ENCODE peak calls at places on chromosomes 4 and X, in nine cellular contexts. One of them, this sample, is unnamed.

GRCh38 chrX:109783712-109784109 is 50.7 kb upstream of the ACSL4 start:
- DNase-seq in NCI-H1092: no peak
- DNase-seq in GM06990: no peak
- DNase-seq in GM04503: no peak
- DNase-seq in heart right ventricle: no peak
- DNase-seq in SK-N-SH: no peak
- DNase-seq in HTR-8/SVneo: no peak
- DNase-seq in T-helper 9 cell: no peak
- DNase-seq in activated T-helper 1 cell treated with anti-CD3 and anti-CD28 coated beads, Interleukin-2, amount 50 U/mL, for 16 hours: no peak
- DNase-seq in this sample: no peak

GRCh38 chrX:53073115-53073581 is 9.0 kb upstream of the TSPYL2 start:
- DNase-seq in NCI-H1092: peak
- DNase-seq in heart right ventricle: no peak
- DNase-seq in GM04503: no peak
- DNase-seq in T-helper 9 cell: no peak
- DNase-seq in SK-N-SH: no peak
- DNase-seq in activated T-helper 1 cell treated with anti-CD3 and anti-CD28 coated beads, Interleukin-2, amount 50 U/mL, for 16 hours: no peak
- DNase-seq in HTR-8/SVneo: no peak
- DNase-seq in GM06990: no peak
- DNase-seq in this sample: no peak

GRCh38 chr4:17981063-17981462 is 40.5 kb downstream of the LCORL start:
- DNase-seq in GM06990: no peak
- DNase-seq in T-helper 9 cell: no peak
- DNase-seq in NCI-H1092: no peak
- DNase-seq in HTR-8/SVneo: no peak
- DNase-seq in GM04503: no peak
- DNase-seq in activated T-helper 1 cell treated with anti-CD3 and anti-CD28 coated beads, Interleukin-2, amount 50 U/mL, for 16 hours: no peak
- DNase-seq in heart right ventricle: no peak
- DNase-seq in SK-N-SH: no peak
- DNase-seq in this sample: no peak

GRCh38 chr4:78599931-78600375 is 48.4 kb downstream of the ANXA3 start:
- DNase-seq in GM04503: no peak
- DNase-seq in GM06990: no peak
- DNase-seq in HTR-8/SVneo: no peak
- DNase-seq in activated T-helper 1 cell treated with anti-CD3 and anti-CD28 coated beads, Interleukin-2, amount 50 U/mL, for 16 hours: no peak
- DNase-seq in SK-N-SH: peak
- DNase-seq in NCI-H1092: no peak
- DNase-seq in heart right ventricle: peak
- DNase-seq in T-helper 9 cell: no peak
- DNase-seq in this sample: no peak

GRCh38 chrX:103687073-103687695 is 685 bp upstream of the MORF4L2 start:
- DNase-seq in activated T-helper 1 cell treated with anti-CD3 and anti-CD28 coated beads, Interleukin-2, amount 50 U/mL, for 16 hours: peak
- DNase-seq in GM06990: peak
- DNase-seq in GM04503: no peak
- DNase-seq in NCI-H1092: peak
- DNase-seq in T-helper 9 cell: peak
- DNase-seq in heart right ventricle: peak
- DNase-seq in HTR-8/SVneo: peak
- DNase-seq in SK-N-SH: peak
- DNase-seq in this sample: peak

GRCh38 chrX:96837808-96838207 is 45.9 kb upstream of the RPA4 start:
- DNase-seq in GM06990: no peak
- DNase-seq in NCI-H1092: no peak
- DNase-seq in SK-N-SH: no peak
- DNase-seq in heart right ventricle: no peak
- DNase-seq in HTR-8/SVneo: no peak
- DNase-seq in T-helper 9 cell: no peak
- DNase-seq in GM04503: no peak
- DNase-seq in activated T-helper 1 cell treated with anti-CD3 and anti-CD28 coated beads, Interleukin-2, amount 50 U/mL, for 16 hours: no peak
- DNase-seq in this sample: no peak

GRCh38 chr4:186775867-186776266 is 52.2 kb upstream of the FAT1 start:
- DNase-seq in T-helper 9 cell: no peak
- DNase-seq in NCI-H1092: no peak
- DNase-seq in HTR-8/SVneo: no peak
- DNase-seq in GM06990: no peak
- DNase-seq in heart right ventricle: no peak
- DNase-seq in SK-N-SH: no peak
- DNase-seq in GM04503: no peak
- DNase-seq in activated T-helper 1 cell treated with anti-CD3 and anti-CD28 coated beads, Interleukin-2, amount 50 U/mL, for 16 hours: no peak
- DNase-seq in this sample: no peak

GRCh38 chr4:144584428-144584827 is 61.5 kb upstream of the HHIP start:
- DNase-seq in activated T-helper 1 cell treated with anti-CD3 and anti-CD28 coated beads, Interleukin-2, amount 50 U/mL, for 16 hours: no peak
- DNase-seq in NCI-H1092: no peak
- DNase-seq in SK-N-SH: no peak
- DNase-seq in GM06990: no peak
- DNase-seq in heart right ventricle: no peak
- DNase-seq in HTR-8/SVneo: no peak
- DNase-seq in GM04503: no peak
- DNase-seq in T-helper 9 cell: no peak
- DNase-seq in this sample: no peak

GRCh38 chrX:15336023-15336413 is 695 bp upstream of the PIGA start:
- DNase-seq in heart right ventricle: no peak
- DNase-seq in NCI-H1092: no peak
- DNase-seq in HTR-8/SVneo: no peak
- DNase-seq in GM04503: no peak
- DNase-seq in T-helper 9 cell: peak
- DNase-seq in activated T-helper 1 cell treated with anti-CD3 and anti-CD28 coated beads, Interleukin-2, amount 50 U/mL, for 16 hours: no peak
- DNase-seq in SK-N-SH: peak
- DNase-seq in GM06990: no peak
- DNase-seq in this sample: no peak

GRCh38 chr4:135204311-135204710 is 1002.7 kb upstream of the PABPC4L start:
- DNase-seq in activated T-helper 1 cell treated with anti-CD3 and anti-CD28 coated beads, Interleukin-2, amount 50 U/mL, for 16 hours: no peak
- DNase-seq in HTR-8/SVneo: no peak
- DNase-seq in SK-N-SH: no peak
- DNase-seq in T-helper 9 cell: no peak
- DNase-seq in heart right ventricle: no peak
- DNase-seq in NCI-H1092: no peak
- DNase-seq in GM04503: no peak
- DNase-seq in GM06990: no peak
- DNase-seq in this sample: no peak

GRCh38 chr4:32569844-32570243 is 1849.7 kb downstream of the PCDH7 start:
- DNase-seq in activated T-helper 1 cell treated with anti-CD3 and anti-CD28 coated beads, Interleukin-2, amount 50 U/mL, for 16 hours: no peak
- DNase-seq in NCI-H1092: no peak
- DNase-seq in GM06990: peak
- DNase-seq in SK-N-SH: no peak
- DNase-seq in T-helper 9 cell: no peak
- DNase-seq in HTR-8/SVneo: no peak
- DNase-seq in heart right ventricle: no peak
- DNase-seq in GM04503: no peak
- DNase-seq in this sample: no peak

GRCh38 chrX:154980330-154981115 is 42.0 kb downstream of the F8 start:
- DNase-seq in NCI-H1092: peak
- DNase-seq in SK-N-SH: peak
- DNase-seq in GM04503: peak
- DNase-seq in HTR-8/SVneo: peak
- DNase-seq in activated T-helper 1 cell treated with anti-CD3 and anti-CD28 coated beads, Interleukin-2, amount 50 U/mL, for 16 hours: peak
- DNase-seq in T-helper 9 cell: peak
- DNase-seq in heart right ventricle: peak
- DNase-seq in GM06990: no peak
- DNase-seq in this sample: peak

GRCh38 chr4:153634737-153635353 is 49.2 kb upstream of the TLR2 start:
- DNase-seq in activated T-helper 1 cell treated with anti-CD3 and anti-CD28 coated beads, Interleukin-2, amount 50 U/mL, for 16 hours: no peak
- DNase-seq in GM06990: no peak
- DNase-seq in NCI-H1092: no peak
- DNase-seq in heart right ventricle: no peak
- DNase-seq in GM04503: no peak
- DNase-seq in T-helper 9 cell: no peak
- DNase-seq in HTR-8/SVneo: peak
- DNase-seq in SK-N-SH: peak
- DNase-seq in this sample: no peak

GRCh38 chr4:89539374-89539773 is 231.8 kb upstream of the GPRIN3 start:
- DNase-seq in NCI-H1092: no peak
- DNase-seq in activated T-helper 1 cell treated with anti-CD3 and anti-CD28 coated beads, Interleukin-2, amount 50 U/mL, for 16 hours: no peak
- DNase-seq in GM04503: peak
- DNase-seq in HTR-8/SVneo: peak
- DNase-seq in SK-N-SH: no peak
- DNase-seq in heart right ventricle: no peak
- DNase-seq in T-helper 9 cell: no peak
- DNase-seq in GM06990: no peak
- DNase-seq in this sample: no peak

GRCh38 chr4:137572163-137572562 is 39.9 kb upstream of the PCDH18 start:
- DNase-seq in HTR-8/SVneo: no peak
- DNase-seq in activated T-helper 1 cell treated with anti-CD3 and anti-CD28 coated beads, Interleukin-2, amount 50 U/mL, for 16 hours: no peak
- DNase-seq in T-helper 9 cell: no peak
- DNase-seq in GM06990: no peak
- DNase-seq in GM04503: no peak
- DNase-seq in SK-N-SH: no peak
- DNase-seq in NCI-H1092: no peak
- DNase-seq in heart right ventricle: no peak
- DNase-seq in this sample: no peak